ENCODE peak calls at places on chromosome 22, in nine cellular contexts. One of them, this sample, is unnamed.

GRCh38 chr22:43377486-43377995 is 34.3 kb upstream of the MPPED1 start:
- DNase-seq in NCI-H1092: no peak
- DNase-seq in COR-L47: no peak
- DNase-seq in stimulated activated CD8-positive, alpha-beta memory T cell treated with anti-CD3 and anti-CD28 coated beads, Interleukin-15, amount 100 ng/mL, for 48 hours: no peak
- DNase-seq in fibroblast of lung: peak
- DNase-seq in Right ventricle myocardium superior: no peak
- DNase-seq in posterior vena cava: peak
- DNase-seq in activated naive CD4-positive, alpha-beta T cell: no peak
- DNase-seq in Jurkat, Clone E6-1: no peak
- DNase-seq in this sample: no peak

GRCh38 chr22:31036671-31037550 is 44.2 kb upstream of the SMTN start:
- DNase-seq in NCI-H1092: no peak
- DNase-seq in COR-L47: no peak
- DNase-seq in stimulated activated CD8-positive, alpha-beta memory T cell treated with anti-CD3 and anti-CD28 coated beads, Interleukin-15, amount 100 ng/mL, for 48 hours: no peak
- DNase-seq in fibroblast of lung: peak
- DNase-seq in Right ventricle myocardium superior: no peak
- DNase-seq in posterior vena cava: peak
- DNase-seq in activated naive CD4-positive, alpha-beta T cell: no peak
- DNase-seq in Jurkat, Clone E6-1: peak
- DNase-seq in this sample: no peak

GRCh38 chr22:19149047-19149883 is 827 bp downstream of the GSC2 start:
- DNase-seq in NCI-H1092: no peak
- DNase-seq in COR-L47: peak
- DNase-seq in stimulated activated CD8-positive, alpha-beta memory T cell treated with anti-CD3 and anti-CD28 coated beads, Interleukin-15, amount 100 ng/mL, for 48 hours: peak
- DNase-seq in fibroblast of lung: peak
- DNase-seq in Right ventricle myocardium superior: no peak
- DNase-seq in posterior vena cava: no peak
- DNase-seq in activated naive CD4-positive, alpha-beta T cell: peak
- DNase-seq in Jurkat, Clone E6-1: no peak
- DNase-seq in this sample: no peak

GRCh38 chr22:17997456-17997855 is 26.9 kb downstream of the MICAL3 start:
- DNase-seq in NCI-H1092: no peak
- DNase-seq in COR-L47: no peak
- DNase-seq in stimulated activated CD8-positive, alpha-beta memory T cell treated with anti-CD3 and anti-CD28 coated beads, Interleukin-15, amount 100 ng/mL, for 48 hours: no peak
- DNase-seq in fibroblast of lung: peak
- DNase-seq in Right ventricle myocardium superior: no peak
- DNase-seq in posterior vena cava: no peak
- DNase-seq in activated naive CD4-positive, alpha-beta T cell: no peak
- DNase-seq in Jurkat, Clone E6-1: no peak
- DNase-seq in this sample: no peak

GRCh38 chr22:29734853-29735252 is 15.1 kb downstream of the CABP7 start:
- DNase-seq in NCI-H1092: no peak
- DNase-seq in COR-L47: no peak
- DNase-seq in stimulated activated CD8-positive, alpha-beta memory T cell treated with anti-CD3 and anti-CD28 coated beads, Interleukin-15, amount 100 ng/mL, for 48 hours: no peak
- DNase-seq in fibroblast of lung: no peak
- DNase-seq in Right ventricle myocardium superior: no peak
- DNase-seq in posterior vena cava: no peak
- DNase-seq in activated naive CD4-positive, alpha-beta T cell: no peak
- DNase-seq in Jurkat, Clone E6-1: no peak
- DNase-seq in this sample: no peak

GRCh38 chr22:32880906-32881596 is 79.5 kb downstream of the TIMP3 start:
- DNase-seq in NCI-H1092: peak
- DNase-seq in COR-L47: no peak
- DNase-seq in stimulated activated CD8-positive, alpha-beta memory T cell treated with anti-CD3 and anti-CD28 coated beads, Interleukin-15, amount 100 ng/mL, for 48 hours: no peak
- DNase-seq in fibroblast of lung: peak
- DNase-seq in Right ventricle myocardium superior: peak
- DNase-seq in posterior vena cava: peak
- DNase-seq in activated naive CD4-positive, alpha-beta T cell: peak
- DNase-seq in Jurkat, Clone E6-1: peak
- DNase-seq in this sample: no peak

GRCh38 chr22:35638408-35638807 is 9.8 kb upstream of the APOL6 start:
- DNase-seq in NCI-H1092: no peak
- DNase-seq in COR-L47: no peak
- DNase-seq in stimulated activated CD8-positive, alpha-beta memory T cell treated with anti-CD3 and anti-CD28 coated beads, Interleukin-15, amount 100 ng/mL, for 48 hours: no peak
- DNase-seq in fibroblast of lung: peak
- DNase-seq in Right ventricle myocardium superior: peak
- DNase-seq in posterior vena cava: peak
- DNase-seq in activated naive CD4-positive, alpha-beta T cell: no peak
- DNase-seq in Jurkat, Clone E6-1: no peak
- DNase-seq in this sample: no peak

GRCh38 chr22:17370036-17370765 is 941 bp downstream of the CECR2 start:
- DNase-seq in NCI-H1092: no peak
- DNase-seq in COR-L47: no peak
- DNase-seq in stimulated activated CD8-positive, alpha-beta memory T cell treated with anti-CD3 and anti-CD28 coated beads, Interleukin-15, amount 100 ng/mL, for 48 hours: no peak
- DNase-seq in fibroblast of lung: no peak
- DNase-seq in Right ventricle myocardium superior: no peak
- DNase-seq in posterior vena cava: no peak
- DNase-seq in activated naive CD4-positive, alpha-beta T cell: no peak
- DNase-seq in Jurkat, Clone E6-1: no peak
- DNase-seq in this sample: no peak

GRCh38 chr22:27752141-27752540 is 49.4 kb downstream of the MN1 start:
- DNase-seq in NCI-H1092: no peak
- DNase-seq in COR-L47: no peak
- DNase-seq in stimulated activated CD8-positive, alpha-beta memory T cell treated with anti-CD3 and anti-CD28 coated beads, Interleukin-15, amount 100 ng/mL, for 48 hours: no peak
- DNase-seq in fibroblast of lung: no peak
- DNase-seq in Right ventricle myocardium superior: no peak
- DNase-seq in posterior vena cava: peak
- DNase-seq in activated naive CD4-positive, alpha-beta T cell: no peak
- DNase-seq in Jurkat, Clone E6-1: no peak
- DNase-seq in this sample: no peak

GRCh38 chr22:26707581-26707980 is 50.2 kb downstream of the MIAT start:
- DNase-seq in NCI-H1092: no peak
- DNase-seq in COR-L47: peak
- DNase-seq in stimulated activated CD8-positive, alpha-beta memory T cell treated with anti-CD3 and anti-CD28 coated beads, Interleukin-15, amount 100 ng/mL, for 48 hours: no peak
- DNase-seq in fibroblast of lung: peak
- DNase-seq in Right ventricle myocardium superior: no peak
- DNase-seq in posterior vena cava: no peak
- DNase-seq in activated naive CD4-positive, alpha-beta T cell: no peak
- DNase-seq in Jurkat, Clone E6-1: no peak
- DNase-seq in this sample: no peak

GRCh38 chr22:44358723-44359440 is 46.1 kb upstream of the SHISAL1 start:
- DNase-seq in NCI-H1092: no peak
- DNase-seq in COR-L47: no peak
- DNase-seq in stimulated activated CD8-positive, alpha-beta memory T cell treated with anti-CD3 and anti-CD28 coated beads, Interleukin-15, amount 100 ng/mL, for 48 hours: no peak
- DNase-seq in fibroblast of lung: no peak
- DNase-seq in Right ventricle myocardium superior: peak
- DNase-seq in posterior vena cava: peak
- DNase-seq in activated naive CD4-positive, alpha-beta T cell: no peak
- DNase-seq in Jurkat, Clone E6-1: no peak
- DNase-seq in this sample: no peak

GRCh38 chr22:27490080-27490479 is 311.5 kb downstream of the MN1 start:
- DNase-seq in NCI-H1092: no peak
- DNase-seq in COR-L47: no peak
- DNase-seq in stimulated activated CD8-positive, alpha-beta memory T cell treated with anti-CD3 and anti-CD28 coated beads, Interleukin-15, amount 100 ng/mL, for 48 hours: no peak
- DNase-seq in fibroblast of lung: no peak
- DNase-seq in Right ventricle myocardium superior: no peak
- DNase-seq in posterior vena cava: peak
- DNase-seq in activated naive CD4-positive, alpha-beta T cell: no peak
- DNase-seq in Jurkat, Clone E6-1: no peak
- DNase-seq in this sample: no peak

GRCh38 chr22:18104566-18104965 is 6.0 kb upstream of the TUBA8 start:
- DNase-seq in NCI-H1092: no peak
- DNase-seq in COR-L47: no peak
- DNase-seq in stimulated activated CD8-positive, alpha-beta memory T cell treated with anti-CD3 and anti-CD28 coated beads, Interleukin-15, amount 100 ng/mL, for 48 hours: no peak
- DNase-seq in fibroblast of lung: peak
- DNase-seq in Right ventricle myocardium superior: no peak
- DNase-seq in posterior vena cava: no peak
- DNase-seq in activated naive CD4-positive, alpha-beta T cell: no peak
- DNase-seq in Jurkat, Clone E6-1: no peak
- DNase-seq in this sample: peak

GRCh38 chr22:26072611-26073010 is 96.7 kb upstream of the SEZ6L start:
- DNase-seq in NCI-H1092: no peak
- DNase-seq in COR-L47: no peak
- DNase-seq in stimulated activated CD8-positive, alpha-beta memory T cell treated with anti-CD3 and anti-CD28 coated beads, Interleukin-15, amount 100 ng/mL, for 48 hours: no peak
- DNase-seq in fibroblast of lung: no peak
- DNase-seq in Right ventricle myocardium superior: no peak
- DNase-seq in posterior vena cava: no peak
- DNase-seq in activated naive CD4-positive, alpha-beta T cell: no peak
- DNase-seq in Jurkat, Clone E6-1: no peak
- DNase-seq in this sample: no peak

GRCh38 chr22:24200616-24201212 is 19.4 kb downstream of the SUSD2 start:
- DNase-seq in NCI-H1092: no peak
- DNase-seq in COR-L47: no peak
- DNase-seq in stimulated activated CD8-positive, alpha-beta memory T cell treated with anti-CD3 and anti-CD28 coated beads, Interleukin-15, amount 100 ng/mL, for 48 hours: no peak
- DNase-seq in fibroblast of lung: peak
- DNase-seq in Right ventricle myocardium superior: no peak
- DNase-seq in posterior vena cava: no peak
- DNase-seq in activated naive CD4-positive, alpha-beta T cell: no peak
- DNase-seq in Jurkat, Clone E6-1: no peak
- DNase-seq in this sample: no peak

GRCh38 chr22:27853404-27853803 is 51.8 kb upstream of the MN1 start:
- DNase-seq in NCI-H1092: no peak
- DNase-seq in COR-L47: no peak
- DNase-seq in stimulated activated CD8-positive, alpha-beta memory T cell treated with anti-CD3 and anti-CD28 coated beads, Interleukin-15, amount 100 ng/mL, for 48 hours: no peak
- DNase-seq in fibroblast of lung: no peak
- DNase-seq in Right ventricle myocardium superior: no peak
- DNase-seq in posterior vena cava: no peak
- DNase-seq in activated naive CD4-positive, alpha-beta T cell: no peak
- DNase-seq in Jurkat, Clone E6-1: no peak
- DNase-seq in this sample: no peak

GRCh38 chr22:25364736-25365241 is 145.3 kb downstream of the CRYBB2 start:
- DNase-seq in NCI-H1092: no peak
- DNase-seq in COR-L47: no peak
- DNase-seq in stimulated activated CD8-positive, alpha-beta memory T cell treated with anti-CD3 and anti-CD28 coated beads, Interleukin-15, amount 100 ng/mL, for 48 hours: no peak
- DNase-seq in fibroblast of lung: no peak
- DNase-seq in Right ventricle myocardium superior: peak
- DNase-seq in posterior vena cava: peak
- DNase-seq in activated naive CD4-positive, alpha-beta T cell: no peak
- DNase-seq in Jurkat, Clone E6-1: no peak
- DNase-seq in this sample: no peak

GRCh38 chr22:46038516-46039430 is 61.8 kb upstream of the WNT7B start:
- DNase-seq in NCI-H1092: no peak
- DNase-seq in COR-L47: no peak
- DNase-seq in stimulated activated CD8-positive, alpha-beta memory T cell treated with anti-CD3 and anti-CD28 coated beads, Interleukin-15, amount 100 ng/mL, for 48 hours: no peak
- DNase-seq in fibroblast of lung: no peak
- DNase-seq in Right ventricle myocardium superior: no peak
- DNase-seq in posterior vena cava: peak
- DNase-seq in activated naive CD4-positive, alpha-beta T cell: no peak
- DNase-seq in Jurkat, Clone E6-1: no peak
- DNase-seq in this sample: no peak

GRCh38 chr22:19105867-19106802 is 16.1 kb downstream of the DGCR2 start:
- DNase-seq in NCI-H1092: no peak
- DNase-seq in COR-L47: no peak
- DNase-seq in stimulated activated CD8-positive, alpha-beta memory T cell treated with anti-CD3 and anti-CD28 coated beads, Interleukin-15, amount 100 ng/mL, for 48 hours: no peak
- DNase-seq in fibroblast of lung: no peak
- DNase-seq in Right ventricle myocardium superior: no peak
- DNase-seq in posterior vena cava: peak
- DNase-seq in activated naive CD4-positive, alpha-beta T cell: peak
- DNase-seq in Jurkat, Clone E6-1: no peak
- DNase-seq in this sample: no peak

GRCh38 chr22:30602049-30602448 is 4.9 kb upstream of the TCN2 start:
- DNase-seq in NCI-H1092: no peak
- DNase-seq in COR-L47: peak
- DNase-seq in stimulated activated CD8-positive, alpha-beta memory T cell treated with anti-CD3 and anti-CD28 coated beads, Interleukin-15, amount 100 ng/mL, for 48 hours: no peak
- DNase-seq in fibroblast of lung: peak
- DNase-seq in Right ventricle myocardium superior: no peak
- DNase-seq in posterior vena cava: no peak
- DNase-seq in activated naive CD4-positive, alpha-beta T cell: no peak
- DNase-seq in Jurkat, Clone E6-1: peak
- DNase-seq in this sample: no peak

GRCh38 chr22:50012201-50013181 is at the start of gene IL17REL:
- DNase-seq in NCI-H1092: no peak
- DNase-seq in COR-L47: no peak
- DNase-seq in stimulated activated CD8-positive, alpha-beta memory T cell treated with anti-CD3 and anti-CD28 coated beads, Interleukin-15, amount 100 ng/mL, for 48 hours: no peak
- DNase-seq in fibroblast of lung: no peak
- DNase-seq in Right ventricle myocardium superior: peak
- DNase-seq in posterior vena cava: peak
- DNase-seq in activated naive CD4-positive, alpha-beta T cell: no peak
- DNase-seq in Jurkat, Clone E6-1: no peak
- DNase-seq in this sample: no peak

GRCh38 chr22:36155702-36156101 is 4.9 kb downstream of the APOL3 start:
- DNase-seq in NCI-H1092: no peak
- DNase-seq in COR-L47: no peak
- DNase-seq in stimulated activated CD8-positive, alpha-beta memory T cell treated with anti-CD3 and anti-CD28 coated beads, Interleukin-15, amount 100 ng/mL, for 48 hours: no peak
- DNase-seq in fibroblast of lung: no peak
- DNase-seq in Right ventricle myocardium superior: peak
- DNase-seq in posterior vena cava: peak
- DNase-seq in activated naive CD4-positive, alpha-beta T cell: no peak
- DNase-seq in Jurkat, Clone E6-1: no peak
- DNase-seq in this sample: no peak